ENCODE peak calls at places on chromosome 19, in eight cellular contexts. E, W, L, D, P, F, Z and X are unnamed samples.

GRCh38 chr19:49149652-49150105 is 5.5 kb downstream of the HRC start:
- DNase-seq in D (peak), F (peak), W (no peak), P (peak), Z (peak), L (peak), E (peak), X (peak)

GRCh38 chr19:16076154-16076957 is at the start of gene TPM4:
- DNase-seq in D (peak), E (peak), P (peak), Z (peak), F (peak), W (peak), L (peak), X (peak)

GRCh38 chr19:55809381-55810058 is 22.3 kb downstream of the NLRP11 start:
- DNase-seq in L (peak), E (peak), D (peak), W (no peak), F (peak), P (peak), Z (peak), X (peak)

GRCh38 chr19:29012457-29012856 is 200.5 kb downstream of the UQCRFS1 start:
- DNase-seq in Z (no peak), F (no peak), W (no peak), E (no peak), D (no peak), L (no peak), P (no peak), X (no peak)

GRCh38 chr19:46704379-46705076 is 12.4 kb downstream of the PRKD2 start:
- DNase-seq in E (no peak), D (peak), P (peak), L (peak), F (peak), W (no peak), Z (peak), X (peak)

GRCh38 chr19:33456845-33457220 is 64.8 kb downstream of the PEPD start:
- DNase-seq in L (no peak), P (no peak), D (no peak), E (no peak), Z (no peak), W (no peak), F (no peak), X (no peak)

GRCh38 chr19:10061717-10062310 is 24.3 kb upstream of the SHFL start:
- DNase-seq in E (no peak), P (no peak), W (no peak), L (peak), D (no peak), Z (peak), F (no peak), X (no peak)

GRCh38 chr19:9806781-9807180 is 12.1 kb downstream of the FBXL12 start:
- DNase-seq in E (no peak), W (no peak), P (no peak), L (no peak), F (no peak), D (no peak), Z (no peak), X (no peak)

GRCh38 chr19:39409886-39410619 is 2.4 kb upstream of the PLEKHG2 start:
- DNase-seq in D (peak), E (no peak), Z (peak), F (no peak), L (peak), P (peak), W (no peak), X (peak)

GRCh38 chr19:43430976-43431375 is 16.3 kb downstream of the TEX101 start:
- DNase-seq in P (no peak), E (no peak), W (no peak), Z (no peak), D (no peak), F (no peak), L (no peak), X (no peak)

GRCh38 chr19:55473201-55473600 is 3.2 kb upstream of the ZNF628 start:
- DNase-seq in P (no peak), L (no peak), W (no peak), Z (no peak), D (no peak), E (no peak), F (no peak), X (no peak)

GRCh38 chr19:4803736-4804695 is 12.5 kb downstream of the FEM1A start:
- DNase-seq in D (peak), Z (peak), L (peak), F (peak), W (no peak), P (peak), E (peak), X (peak)

GRCh38 chr19:40596608-40597328 is 4.4 kb upstream of the LTBP4 start:
- DNase-seq in L (peak), F (peak), W (no peak), P (peak), Z (peak), E (peak), D (peak), X (peak)

DNA sequence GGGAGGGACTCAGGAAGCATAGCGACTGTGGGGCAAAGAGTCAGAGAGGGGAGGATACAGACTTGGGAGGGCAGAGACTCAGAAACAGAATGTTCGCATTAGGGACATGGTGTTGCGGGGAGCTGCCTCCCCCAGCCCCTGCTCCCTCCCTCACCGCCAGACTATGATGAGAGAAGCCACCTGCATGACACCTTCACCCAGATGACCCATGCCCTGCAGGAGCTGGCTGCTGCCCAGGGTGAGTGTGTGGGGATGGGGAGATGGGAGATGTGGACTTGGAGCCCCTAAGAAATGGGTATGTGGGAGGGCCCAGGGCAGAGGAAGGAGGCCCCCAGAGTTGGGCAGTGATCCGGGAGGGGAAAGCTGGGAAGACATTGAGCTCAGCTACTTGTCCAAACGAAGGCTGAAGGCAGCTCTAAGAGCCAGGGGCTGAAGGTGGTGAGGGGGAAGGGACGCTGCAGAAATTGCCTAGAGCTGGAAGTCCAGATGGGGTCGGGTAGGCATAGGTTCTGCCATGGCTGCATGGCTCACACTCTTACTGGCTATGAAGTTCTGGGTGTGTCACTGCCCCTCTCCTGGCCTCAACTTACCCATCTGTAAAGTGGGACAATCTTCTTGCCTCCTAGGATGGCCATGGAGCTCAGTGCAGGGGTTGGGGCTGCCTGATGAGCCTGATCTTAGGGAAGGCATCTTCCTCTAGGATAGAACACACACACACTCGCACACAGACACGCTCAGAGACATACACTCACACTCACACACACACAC is 1.4 kb downstream of the SPACA6 start:
- DNase-seq in P (no peak), F (no peak), Z (no peak), E (no peak), L (no peak), W (no peak), D (peak), X (no peak)
- TF ChIP-seq USF2 in P (no peak), F (no peak), Z (no peak), E (no peak), L (no peak), W (no peak), D (no peak), X (no peak)

DNA sequence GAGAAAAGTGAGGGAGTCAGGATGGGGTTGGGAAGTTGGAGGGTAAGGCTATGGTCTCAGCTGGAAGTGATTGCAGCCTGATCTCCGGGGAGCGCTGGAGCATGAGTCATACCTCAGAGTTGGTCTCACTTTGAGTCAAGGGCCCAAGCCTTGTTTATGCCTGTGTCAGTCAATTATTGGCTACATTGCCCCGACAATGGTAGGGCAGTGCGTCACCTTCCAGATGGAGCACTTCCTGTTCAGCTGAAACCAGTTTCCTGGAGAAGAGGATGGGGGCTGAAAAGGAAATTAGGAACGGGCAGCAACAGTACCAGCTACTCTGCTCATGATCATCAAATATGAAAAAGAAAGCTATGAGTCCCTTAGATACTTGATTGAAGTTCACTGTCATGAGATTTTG is 60.4 kb downstream of the ADGRE1 start:
- DNase-seq in P (no peak), F (peak), W (peak), L (no peak), E (no peak), Z (no peak), D (no peak), X (peak)
- TF ChIP-seq USF2 in P (no peak), F (no peak), W (no peak), L (no peak), E (no peak), Z (no peak), D (no peak), X (no peak)

GRCh38 chr19:24159707-24160106 is 72.7 kb downstream of the ZNF254 start:
- DNase-seq in E (peak), Z (peak), F (no peak), W (no peak), P (no peak), L (no peak), D (peak), X (peak)
- TF ChIP-seq USF2 in E (no peak), Z (no peak), F (no peak), W (no peak), P (no peak), L (no peak), D (no peak), X (no peak)

DNA sequence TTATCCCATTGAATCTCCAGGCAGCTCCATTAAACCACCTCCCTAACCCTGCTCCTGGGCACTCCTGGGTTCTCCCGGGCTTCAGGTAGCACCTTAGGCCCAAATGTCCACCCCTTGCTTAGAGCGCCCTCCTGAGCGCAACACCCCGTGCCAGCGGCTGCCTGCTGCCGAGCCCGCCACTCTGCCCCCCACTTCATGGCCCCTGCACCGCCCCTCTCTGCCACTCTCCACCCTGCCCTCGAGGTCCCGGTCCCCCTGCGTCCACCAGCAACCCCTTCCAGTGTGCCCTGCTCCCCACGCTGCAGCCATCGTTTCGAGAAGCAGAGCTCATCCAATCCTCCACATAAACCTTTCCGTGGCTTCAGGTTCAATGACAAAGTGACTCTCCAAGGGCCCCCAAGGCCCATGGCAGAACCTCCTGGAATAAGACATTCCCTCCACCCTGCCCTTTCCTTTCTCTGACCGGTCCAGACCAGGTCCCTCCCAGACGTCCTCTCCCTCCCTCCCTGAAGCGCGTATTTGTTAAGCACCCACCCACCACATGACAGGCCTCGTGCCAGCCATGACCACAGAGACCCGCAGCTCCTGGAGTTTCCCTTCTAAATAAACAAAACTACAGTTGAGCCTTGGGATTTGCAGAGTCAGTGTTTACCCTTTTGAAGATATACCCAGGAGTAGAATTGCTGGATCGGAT is 66.6 kb downstream of the ARHGEF18 start:
- DNase-seq in D (no peak), L (no peak), E (peak), W (no peak), P (no peak), Z (no peak), F (no peak), X (peak)
- TF ChIP-seq USF2 in D (no peak), L (no peak), E (peak), W (no peak), P (no peak), Z (no peak), F (peak), X (no peak)

GRCh38 chr19:7590256-7590655 is 5.4 kb upstream of the CAMSAP3 start:
- DNase-seq in D (no peak), E (no peak), P (no peak), W (no peak), Z (no peak), L (no peak), F (no peak), X (no peak)

GRCh38 chr19:7595466-7596133 is at the start of gene CAMSAP3:
- DNase-seq in L (peak), E (no peak), F (peak), Z (peak), P (peak), W (no peak), D (peak), X (peak)

DNA sequence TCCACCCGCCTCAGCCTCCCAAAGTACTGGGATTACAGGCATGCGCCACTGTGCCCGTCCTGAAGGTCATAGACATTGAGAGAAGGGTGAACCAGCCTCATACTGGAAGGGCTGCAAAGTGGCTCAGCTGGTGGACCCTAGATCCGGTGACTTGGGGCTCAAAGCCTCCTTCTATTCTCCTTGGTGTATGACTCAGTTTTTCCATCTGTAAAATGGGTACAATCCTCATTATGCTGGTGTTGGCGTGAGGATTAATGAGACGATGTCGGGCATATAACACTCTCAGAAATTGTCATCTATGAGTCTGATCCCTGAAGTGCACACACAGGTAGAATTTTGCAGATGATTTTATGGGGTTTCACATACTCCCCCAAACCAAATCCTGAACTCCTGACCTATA is 5.8 kb upstream of the CAMSAP3 start:
- DNase-seq in E (no peak), L (no peak), P (no peak), W (no peak), D (no peak), Z (no peak), F (no peak), X (no peak)
- TF ChIP-seq USF2 in E (no peak), L (no peak), P (no peak), W (no peak), D (no peak), Z (no peak), F (no peak), X (no peak)

GRCh38 chr19:3625996-3626472 is 556 bp downstream of the CACTIN start:
- DNase-seq in D (no peak), Z (peak), F (no peak), P (no peak), W (no peak), E (no peak), L (no peak), X (no peak)
- TF ChIP-seq USF2 in D (no peak), Z (no peak), F (no peak), P (no peak), W (no peak), E (no peak), L (no peak), X (no peak)

GRCh38 chr19:44897835-44898234 is 6.8 kb downstream of the TOMM40 start:
- DNase-seq in E (no peak), F (no peak), L (no peak), Z (no peak), P (no peak), W (no peak), D (no peak), X (no peak)
- TF ChIP-seq USF2 in E (no peak), F (no peak), L (no peak), Z (no peak), P (no peak), W (no peak), D (no peak), X (no peak)